ENCODE peak calls at places on chromosome 6, in six cellular contexts. L is foreskin fibroblast, X is cardiac fibroblast, O is AG09309, Q is fibroblast of lung, V is mesothelial cell of epicardium. F is an unnamed sample.

GRCh38 chr6:68333444-68333843 is 301.6 kb upstream of the ADGRB3 start:
- DNase-seq in V (no peak), L (no peak), X (no peak), O (no peak), Q (no peak), F (no peak)

GRCh38 chr6:166417285-166417691 is 34.5 kb upstream of the MPC1 start:
- DNase-seq in L (no peak), O (no peak), V (no peak), Q (no peak), X (no peak), F (no peak)

GRCh38 chr6:7431594-7432390 is 42.2 kb downstream of the RIOK1 start:
- DNase-seq in Q (no peak), V (no peak), O (no peak), X (no peak), L (peak), F (peak)

GRCh38 chr6:130189691-130190459 is 32.9 kb downstream of the SAMD3 start:
- DNase-seq in Q (no peak), X (no peak), L (no peak), V (no peak), O (no peak), F (no peak)

GRCh38 chr6:151757506-151757955 is 50.0 kb upstream of the ESR1 start:
- DNase-seq in V (no peak), L (peak), X (no peak), Q (no peak), O (no peak), F (no peak)

GRCh38 chr6:142834853-142835252 is 110.1 kb downstream of the HIVEP2 start:
- DNase-seq in O (no peak), L (no peak), Q (no peak), V (no peak), X (no peak), F (no peak)

GRCh38 chr6:54236984-54237383 is 71.3 kb upstream of the TINAG start:
- DNase-seq in X (no peak), O (no peak), Q (no peak), V (no peak), L (no peak), F (no peak)

GRCh38 chr6:89242574-89243330 is 25.6 kb upstream of the GABRR1 start:
- DNase-seq in O (no peak), Q (peak), V (no peak), X (peak), L (peak), F (peak)

GRCh38 chr6:43477235-43478007 is at the start of gene TJAP1:
- DNase-seq in L (peak), V (peak), Q (peak), O (no peak), X (peak), F (peak)

GRCh38 chr6:159981591-159982245 is 12.8 kb downstream of the IGF2R start:
- DNase-seq in L (peak), O (no peak), V (no peak), Q (peak), X (peak), F (peak)

GRCh38 chr6:88895911-88896310 is 67.5 kb downstream of the RNGTT start:
- DNase-seq in O (no peak), V (no peak), L (no peak), X (no peak), Q (no peak), F (no peak)

GRCh38 chr6:146287691-146288369 is 255.8 kb upstream of the RAB32 start:
- DNase-seq in O (peak), X (peak), Q (peak), V (no peak), L (peak), F (peak)

GRCh38 chr6:153070756-153071155 is 60.3 kb downstream of the RGS17 start:
- DNase-seq in L (no peak), V (no peak), Q (no peak), O (no peak), X (no peak), F (no peak)

GRCh38 chr6:141475269-141475668 is 657.5 kb upstream of the GJE1 start:
- DNase-seq in V (no peak), L (peak), O (no peak), X (peak), Q (no peak), F (no peak)

GRCh38 chr6:1901556-1901955 is 291.8 kb downstream of the FOXC1 start:
- DNase-seq in X (peak), L (peak), V (no peak), O (no peak), Q (peak), F (peak)

GRCh38 chr6:123619156-123619555 is 17.6 kb downstream of the TRDN start:
- DNase-seq in V (no peak), L (no peak), X (no peak), O (no peak), Q (no peak), F (no peak)

GRCh38 chr6:7264041-7264440 is 49.0 kb downstream of the SSR1 start:
- DNase-seq in V (no peak), Q (no peak), O (no peak), X (no peak), L (no peak), F (no peak)

GRCh38 chr6:100549406-100550167 is 84.9 kb upstream of the SIM1 start:
- DNase-seq in L (peak), Q (peak), X (peak), O (peak), V (no peak), F (peak)

GRCh38 chr6:167420858-167421766 is 96.2 kb downstream of the TTLL2 start:
- DNase-seq in O (no peak), Q (no peak), L (no peak), V (no peak), X (no peak), F (no peak)

GRCh38 chr6:79384845-79385244 is 150.4 kb upstream of the HMGN3 start:
- DNase-seq in X (peak), V (no peak), L (peak), O (no peak), Q (peak), F (no peak)

GRCh38 chr6:11692451-11693376 is 85.9 kb downstream of the ADTRP start:
- DNase-seq in X (no peak), V (no peak), O (no peak), Q (no peak), L (no peak), F (no peak)

GRCh38 chr6:106966671-106967522 is 7.6 kb downstream of the CD24 start:
- DNase-seq in V (no peak), X (no peak), L (no peak), Q (no peak), O (no peak), F (no peak)

GRCh38 chr6:70280462-70280861 is 22.4 kb downstream of the COL9A1 start:
- DNase-seq in O (no peak), X (no peak), L (no peak), Q (no peak), V (no peak), F (no peak)

GRCh38 chr6:44156494-44157151 is 2.0 kb upstream of the CAPN11 start:
- DNase-seq in O (no peak), Q (no peak), V (no peak), X (no peak), L (no peak), F (no peak)

GRCh38 chr6:88013015-88013414 is 34.6 kb upstream of the SPACA1 start:
- DNase-seq in L (no peak), Q (no peak), X (no peak), V (no peak), O (no peak), F (no peak)

GRCh38 chr6:25052181-25052580 is 116.4 kb upstream of the RIPOR2 start:
- DNase-seq in X (no peak), Q (no peak), O (no peak), L (peak), V (no peak), F (no peak)

GRCh38 chr6:140660295-140660694 is 1285.8 kb upstream of the CITED2 start:
- DNase-seq in O (no peak), Q (peak), L (peak), V (no peak), X (no peak), F (peak)

GRCh38 chr6:31814677-31815024 is 432 bp downstream of the HSPA1L start:
- DNase-seq in O (peak), L (peak), X (peak), Q (peak), V (peak), F (peak)

GRCh38 chr6:149963212-149963461 is 606 bp upstream of the ULBP1 start:
- DNase-seq in L (no peak), V (peak), X (peak), Q (peak), O (no peak), F (peak)

GRCh38 chr6:128242765-128243403 is 277.5 kb downstream of the PTPRK start:
- DNase-seq in V (no peak), X (peak), L (peak), Q (peak), O (peak), F (peak)

GRCh38 chr6:138308728-138309110 is 69.0 kb upstream of the SMIM28 start:
- DNase-seq in Q (no peak), V (no peak), X (no peak), L (no peak), O (no peak), F (no peak)

GRCh38 chr6:142907017-142907470 is 37.9 kb downstream of the HIVEP2 start:
- DNase-seq in V (no peak), L (no peak), Q (no peak), O (no peak), X (no peak), F (no peak)

GRCh38 chr6:122482750-122483080 is 11.1 kb upstream of the SERINC1 start:
- DNase-seq in V (no peak), O (no peak), Q (no peak), L (no peak), X (no peak), F (no peak)

GRCh38 chr6:156849806-156850205 is 72.6 kb downstream of the ARID1B start:
- DNase-seq in L (no peak), X (no peak), O (no peak), Q (no peak), V (no peak), F (no peak)

GRCh38 chr6:128239146-128239545 is 281.3 kb downstream of the PTPRK start:
- DNase-seq in L (no peak), V (no peak), X (no peak), O (no peak), Q (no peak), F (no peak)

GRCh38 chr6:127420558-127420957 is 38.6 kb downstream of the KIAA0408 start:
- DNase-seq in Q (peak), V (no peak), L (peak), X (peak), O (peak), F (peak)

GRCh38 chr6:45666844-45667243 is 289.1 kb upstream of the SUPT3H start:
- DNase-seq in X (no peak), L (no peak), O (no peak), V (no peak), Q (no peak), F (no peak)

GRCh38 chr6:162817196-162817595 is 89.4 kb downstream of the PACRG start:
- DNase-seq in O (no peak), Q (no peak), V (no peak), X (no peak), L (peak), F (peak)

GRCh38 chr6:3280091-3280490 is 21.3 kb downstream of the PSMG4 start:
- DNase-seq in Q (no peak), O (no peak), X (no peak), V (no peak), L (no peak), F (no peak)

GRCh38 chr6:11404845-11405244 is 132.7 kb upstream of the TMEM170B start:
- DNase-seq in V (no peak), O (no peak), Q (no peak), L (no peak), X (no peak), F (no peak)

DNA sequence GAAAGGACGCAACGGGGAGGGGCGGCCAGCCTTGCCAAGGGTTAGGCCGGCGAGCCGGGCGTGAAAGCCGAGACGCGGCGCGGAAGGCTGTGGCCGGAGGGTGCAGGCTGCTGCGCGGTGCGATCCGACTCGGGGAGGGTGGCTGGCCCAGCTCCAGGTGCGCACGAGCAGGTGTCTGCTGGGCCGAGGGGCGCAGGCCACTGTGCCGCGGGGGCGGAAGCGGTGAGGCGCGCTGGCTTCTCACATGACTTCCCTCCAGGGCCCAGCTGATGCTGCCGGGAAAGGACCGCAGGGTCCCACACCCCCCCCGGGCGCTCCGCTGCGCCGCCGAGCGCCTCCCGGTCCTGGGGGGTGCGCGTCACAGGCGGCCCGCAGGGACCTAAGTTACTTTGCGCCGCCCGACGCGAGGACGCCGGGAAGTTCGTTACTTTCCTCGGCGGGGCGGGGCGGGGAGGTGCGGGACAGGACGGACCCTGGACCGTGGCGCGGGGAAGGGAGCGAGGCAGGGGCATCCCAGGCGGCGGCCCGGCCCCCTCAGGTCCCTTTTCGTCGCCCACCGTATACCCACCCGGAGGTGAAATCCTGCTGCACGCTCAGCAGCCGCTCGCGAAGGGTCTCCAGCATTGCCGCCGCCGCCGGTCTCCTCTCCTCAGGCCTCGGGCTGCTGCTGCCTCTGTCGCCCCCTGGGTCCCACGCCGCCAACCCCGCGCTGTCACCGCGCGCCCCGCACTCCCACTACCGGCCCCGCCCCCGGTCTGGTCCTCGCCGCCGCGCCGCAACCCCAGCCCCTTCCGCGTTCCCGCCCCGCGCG is at the start of gene DTNBP1:
- DNase-seq in L (peak), V (peak), X (peak), Q (peak), O (no peak), F (peak)
- TF ChIP-seq CTCF in L (no peak), V (no peak), X (no peak), Q (no peak), O (no peak), F (no peak)

DNA sequence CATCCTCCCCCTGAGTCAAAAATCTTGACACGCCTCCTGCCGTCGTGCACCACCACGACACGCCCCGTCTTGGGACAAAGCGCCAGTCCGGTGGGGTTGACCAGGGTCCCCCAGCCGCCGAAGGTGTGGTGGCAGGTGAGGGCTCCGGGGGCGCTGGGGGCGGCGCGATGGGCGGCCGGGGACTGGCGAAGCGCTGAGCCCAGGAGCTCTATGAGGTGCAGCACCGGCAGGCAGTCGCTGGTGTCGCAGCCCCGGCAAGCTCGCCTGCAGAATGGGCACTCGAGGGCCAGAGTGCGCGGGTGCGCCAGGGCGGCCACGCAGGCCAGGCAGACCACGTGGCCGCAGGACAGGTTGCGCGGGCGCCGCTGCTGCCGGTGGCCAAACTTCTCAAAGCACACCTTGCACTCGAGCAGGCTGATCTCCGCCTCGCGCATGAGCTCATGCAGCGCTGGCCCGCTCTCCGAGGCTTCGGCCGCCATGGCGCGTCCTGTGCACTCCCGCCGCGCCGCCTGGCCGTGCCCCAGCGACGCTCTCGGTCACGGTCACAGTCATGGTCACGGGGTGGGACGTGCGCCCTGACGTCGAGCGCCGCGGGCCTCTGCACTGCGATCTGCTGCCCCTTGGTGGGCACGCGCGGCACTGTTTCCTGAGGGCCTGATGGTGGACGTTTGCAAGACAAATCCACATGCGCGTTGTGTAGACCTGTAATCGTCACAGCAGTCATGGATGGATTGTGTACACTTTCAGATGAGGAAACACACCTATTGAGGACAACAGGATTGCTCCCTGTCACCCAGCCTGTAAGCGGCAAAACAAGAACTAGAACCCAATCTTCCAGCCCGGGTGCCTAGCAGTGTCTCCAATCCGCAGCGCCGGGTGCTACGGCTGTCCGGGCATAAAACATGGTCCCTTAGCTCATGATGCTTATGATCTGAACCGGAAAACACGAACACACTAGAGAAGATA is at the start of gene NHLRC1:
- DNase-seq in Q (peak), L (peak), V (peak), X (peak), O (peak), F (peak)
- TF ChIP-seq CTCF in Q (peak), L (peak), V (peak), X (peak), O (peak), F (peak)

DNA sequence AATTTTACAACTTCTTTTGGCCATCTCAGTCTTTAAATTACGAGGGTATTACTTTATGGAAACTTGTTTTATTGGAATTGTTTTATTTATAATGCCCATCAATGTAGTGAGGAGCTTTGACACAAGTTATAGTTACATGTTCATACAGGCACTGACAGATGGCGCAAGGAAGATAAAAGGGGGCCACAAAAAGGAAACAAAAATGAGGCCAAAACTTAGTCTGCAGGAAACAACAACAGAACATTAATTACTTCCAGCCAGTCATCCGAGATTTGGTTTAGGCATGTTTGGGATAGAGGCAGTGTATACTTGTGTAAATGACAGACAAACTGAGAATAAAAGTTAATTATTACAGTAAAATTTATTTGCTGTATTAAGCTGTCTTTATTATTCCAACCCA is 18.2 kb downstream of the SESN1 start:
- DNase-seq in L (peak), O (no peak), X (no peak), Q (no peak), V (no peak), F (peak)
- TF ChIP-seq CTCF in L (no peak), O (no peak), X (no peak), Q (no peak), V (no peak), F (no peak)

GRCh38 chr6:47078991-47079390 is 36.9 kb upstream of the ADGRF1 start:
- DNase-seq in X (no peak), L (no peak), O (no peak), Q (no peak), V (no peak), F (no peak)

GRCh38 chr6:47080083-47080596 is 38.0 kb upstream of the ADGRF1 start:
- DNase-seq in O (no peak), X (no peak), V (no peak), L (no peak), Q (no peak), F (no peak)

GRCh38 chr6:47076422-47077344 is 34.6 kb upstream of the ADGRF1 start:
- DNase-seq in V (no peak), Q (peak), X (no peak), L (no peak), O (no peak), F (no peak)

GRCh38 chr6:47075741-47076421 is 33.7 kb upstream of the ADGRF1 start:
- DNase-seq in O (no peak), L (no peak), Q (peak), X (no peak), V (no peak), F (no peak)

DNA sequence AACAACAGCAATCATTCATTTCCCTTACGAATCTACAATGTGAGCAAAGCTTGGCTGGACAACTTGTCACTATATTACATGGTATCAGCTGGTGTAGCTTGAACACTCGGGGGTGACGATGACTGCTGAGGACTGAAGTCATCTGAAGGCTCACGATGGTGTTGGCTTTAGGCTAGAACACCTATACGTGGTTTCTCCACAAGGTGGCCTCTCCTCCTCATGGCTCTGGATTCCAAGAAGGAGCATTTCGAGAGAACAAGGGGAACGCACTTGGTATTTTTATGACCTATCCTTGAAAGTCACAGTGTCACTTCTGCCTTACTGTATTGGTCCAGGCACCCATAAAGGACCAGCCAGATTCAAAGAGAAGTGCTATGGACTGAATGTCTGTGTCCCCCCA is 37.5 kb upstream of the ADGRF1 start:
- DNase-seq in O (no peak), Q (no peak), X (peak), L (no peak), V (no peak), F (no peak)
- TF ChIP-seq CTCF in O (no peak), Q (peak), X (peak), L (no peak), V (no peak), F (peak)

GRCh38 chr6:108944058-108944457 is 95.8 kb downstream of the ARMC2 start:
- DNase-seq in V (no peak), L (peak), Q (no peak), X (no peak), O (no peak), F (no peak)
- TF ChIP-seq CTCF in V (no peak), L (no peak), Q (no peak), X (no peak), O (no peak), F (no peak)

GRCh38 chr6:5746392-5747140 is 260.2 kb downstream of the NRN1 start:
- DNase-seq in O (no peak), V (no peak), L (peak), X (no peak), Q (no peak), F (peak)
- TF ChIP-seq CTCF in O (peak), V (no peak), L (peak), X (no peak), Q (peak), F (peak)

F was measured in AG10803.